ENCODE peak calls at places on chromosomes 11 and 22, in eight cellular contexts. Q is CD4-positive, CD25-positive, alpha-beta regulatory T cell; Y is activated T-helper 1 cell treated with anti-CD3 and anti-CD28 coated beads, Interleukin-2, amount 50 U/mL, for 16 hours; N is CD8-positive, alpha-beta memory T cell; H is GM12865; R is HTR-8/SVneo; I is adrenal gland; G is activated T-cell treated with anti-CD3 and anti-CD28 coated beads, Interleukin-2, amount 50 U/mL, for 1 hour. B is an unnamed sample.
A peak's percentile ranks its signal among the peaks of the same experiment; 100 is the strongest.

GRCh38 chr11:93249437-93250210 is 51.8 kb upstream of the SLC36A4 start:
- DNase-seq in Q (no peak), Y (no peak), N (no peak), H (peak; percentile 14), R (no peak), I (no peak), G (no peak), B (no peak)

GRCh38 chr22:19965771-19966709 is 24.4 kb upstream of the TXNRD2 start:
- DNase-seq in Q (no peak), Y (no peak), N (no peak), H (no peak), R (no peak), I (no peak), G (no peak), B (no peak)

GRCh38 chr11:79043726-79044125 is 397.1 kb downstream of the TENM4 start:
- DNase-seq in Q (no peak), Y (no peak), N (no peak), H (no peak), R (no peak), I (no peak), G (no peak), B (no peak)

GRCh38 chr11:12287009-12287373 is 90.4 kb upstream of the PARVA start:
- DNase-seq in Q (no peak), Y (no peak), N (no peak), H (no peak), R (peak; percentile 86), I (peak; percentile 53), G (no peak), B (no peak)

GRCh38 chr22:17087176-17088131 is 2.7 kb downstream of the IL17RA start:
- DNase-seq in Q (peak; percentile 40), Y (no peak), N (peak; percentile 31), H (peak; percentile 77), R (no peak), I (no peak), G (peak; percentile 57), B (peak; percentile 51)

GRCh38 chr22:35230417-35230816 is 26.9 kb upstream of the HMGXB4 start:
- DNase-seq in Q (no peak), Y (no peak), N (no peak), H (no peak), R (no peak), I (no peak), G (no peak), B (no peak)

GRCh38 chr11:108278546-108278945 is 55.7 kb downstream of the ATM start:
- DNase-seq in Q (no peak), Y (no peak), N (no peak), H (no peak), R (no peak), I (no peak), G (no peak), B (no peak)

GRCh38 chr11:111361082-111361801 is 17.8 kb downstream of the POU2AF1 start:
- DNase-seq in Q (no peak), Y (no peak), N (no peak), H (peak; percentile 27), R (no peak), I (no peak), G (no peak), B (no peak)

GRCh38 chr11:24754406-24754805 is 257.6 kb downstream of the LUZP2 start:
- DNase-seq in Q (no peak), Y (no peak), N (no peak), H (no peak), R (no peak), I (no peak), G (no peak), B (no peak)

GRCh38 chr11:60870733-60871377 is 3.5 kb downstream of the ZP1 start:
- DNase-seq in Q (no peak), Y (no peak), N (no peak), H (no peak), R (no peak), I (no peak), G (no peak), B (no peak)

GRCh38 chr11:7019500-7020182 is 505 bp downstream of the ZNF214 start:
- DNase-seq in Q (no peak), Y (no peak), N (no peak), H (peak; percentile 25), R (no peak), I (peak; percentile 32), G (no peak), B (peak; percentile 8)

GRCh38 chr22:25970348-25970995 is 198.8 kb upstream of the SEZ6L start:
- DNase-seq in Q (no peak), Y (no peak), N (no peak), H (peak; percentile 24), R (no peak), I (no peak), G (no peak), B (no peak)

GRCh38 chr22:45212306-45212709 is 28.4 kb downstream of the KIAA0930 start:
- DNase-seq in Q (no peak), Y (no peak), N (no peak), H (no peak), R (peak; percentile 81), I (peak; percentile 94), G (no peak), B (no peak)

GRCh38 chr22:22009661-22010060 is 27.1 kb upstream of the TOP3B start:
- DNase-seq in Q (no peak), Y (no peak), N (no peak), H (no peak), R (no peak), I (no peak), G (no peak), B (no peak)

GRCh38 chr11:132977241-132977640 is 555.1 kb downstream of the OPCML start:
- DNase-seq in Q (no peak), Y (no peak), N (no peak), H (no peak), R (no peak), I (no peak), G (no peak), B (no peak)

GRCh38 chr11:6096417-6096816 is 11.1 kb upstream of the OR56B4 start:
- DNase-seq in Q (no peak), Y (no peak), N (no peak), H (no peak), R (no peak), I (no peak), G (no peak), B (no peak)

GRCh38 chr22:48091060-48091650 is 1328.7 kb downstream of the TBC1D22A start:
- DNase-seq in Q (no peak), Y (no peak), N (no peak), H (no peak), R (no peak), I (no peak), G (no peak), B (no peak)

B was measured in GM20000.